ENCODE peak calls at places on chromosomes 16 and 17, in four cellular contexts. I is T-helper 17 cell; C is T-helper 2 cell; Y is stimulated activated CD8-positive, alpha-beta memory T cell treated with anti-CD3 and anti-CD28 coated beads, Interleukin-2, amount 100 ng/mL, for 1 hour. Z is an unnamed sample.

GRCh38 chr16:88195021-88195581 is 187.7 kb upstream of the ZNF469 start:
- DNase-seq in I (no peak), C (no peak), Y (no peak), Z (no peak)

GRCh38 chr16:47359478-47359877 is 101.4 kb downstream of the ITFG1 start:
- DNase-seq in I (no peak), C (no peak), Y (no peak), Z (no peak)

GRCh38 chr16:28264656-28265055 is 27.7 kb upstream of the SBK1 start:
- DNase-seq in C (no peak), Y (no peak), I (no peak), Z (no peak)

GRCh38 chr16:3865241-3865640 is 15.3 kb downstream of the CREBBP start:
- DNase-seq in C (no peak), I (no peak), Y (no peak), Z (no peak)

GRCh38 chr17:68733241-68734176 is 132.3 kb upstream of the FAM20A start:
- DNase-seq in Y (no peak), I (no peak), C (no peak), Z (no peak)

GRCh38 chr16:6081320-6081976 is 983.9 kb upstream of the EEF2KMT start:
- DNase-seq in Y (no peak), C (no peak), I (no peak), Z (no peak)

GRCh38 chr17:14398766-14399165 is 97.9 kb downstream of the HS3ST3B1 start:
- DNase-seq in I (no peak), Y (no peak), C (no peak), Z (no peak)

GRCh38 chr16:86259499-86259898 is 250.8 kb upstream of the FOXF1 start:
- DNase-seq in C (no peak), I (no peak), Y (no peak), Z (no peak)

GRCh38 chr17:73566905-73567782 is 77.1 kb downstream of the SDK2 start:
- DNase-seq in Y (no peak), I (no peak), C (no peak), Z (no peak)

GRCh38 chr16:79991918-79992317 is 391.4 kb upstream of the MAF start:
- DNase-seq in Y (no peak), I (no peak), C (no peak), Z (no peak)

GRCh38 chr16:73563709-73564108 is 515.8 kb upstream of the ZFHX3 start:
- DNase-seq in C (no peak), I (no peak), Y (no peak), Z (no peak)

GRCh38 chr16:228151-228855 is 946 bp downstream of the LUC7L start:
- DNase-seq in Y (no peak), C (no peak), I (no peak), Z (no peak)

GRCh38 chr17:79803997-79804855 is 7.3 kb upstream of the CBX8 start:
- DNase-seq in I (no peak), C (peak), Y (no peak), Z (peak)

GRCh38 chr16:88924834-88925539 is 52.0 kb downstream of the CBFA2T3 start:
- DNase-seq in I (no peak), Y (no peak), C (no peak), Z (no peak)

GRCh38 chr17:42778570-42778969 is 1.8 kb upstream of the WNK4 start:
- DNase-seq in I (no peak), Y (no peak), C (no peak), Z (no peak)

GRCh38 chr17:27657620-27658019 is 26.6 kb downstream of the LGALS9 start:
- DNase-seq in C (no peak), I (no peak), Y (no peak), Z (no peak)

GRCh38 chr17:14813649-14814048 is 451.5 kb downstream of the PMP22 start:
- DNase-seq in Y (peak), C (no peak), I (no peak), Z (no peak)

GRCh38 chr17:1724869-1725641 is 551 bp downstream of the WDR81 start:
- DNase-seq in Y (no peak), C (no peak), I (no peak), Z (no peak)

GRCh38 chr17:74759941-74760340 is 11.5 kb downstream of the NHERF1 start:
- DNase-seq in C (no peak), Y (no peak), I (no peak), Z (no peak)

GRCh38 chr17:18626152-18626870 is 17.9 kb downstream of the TBC1D28 start:
- DNase-seq in C (no peak), Y (no peak), I (no peak), Z (no peak)

GRCh38 chr17:8742828-8743227 is 1.8 kb downstream of the CCDC42 start:
- DNase-seq in C (no peak), Y (no peak), I (no peak), Z (no peak)

GRCh38 chr17:59004338-59005111 is 102.2 kb downstream of the TRIM37 start:
- DNase-seq in I (peak), Y (peak), C (peak), Z (peak)

GRCh38 chr17:1957037-1957436 is 68.1 kb downstream of the RTN4RL1 start:
- DNase-seq in C (no peak), Y (no peak), I (no peak), Z (no peak)

GRCh38 chr17:56653877-56654276 is 60.4 kb downstream of the NOG start:
- DNase-seq in C (peak), Y (peak), I (no peak), Z (peak)

GRCh38 chr17:59972778-59973177 is 8.2 kb upstream of the RNFT1 start:
- DNase-seq in C (no peak), Y (no peak), I (no peak), Z (no peak)

GRCh38 chr17:59141860-59142259 is 13.1 kb downstream of the SKA2 start:
- DNase-seq in C (no peak), I (no peak), Y (no peak), Z (no peak)

GRCh38 chr16:30619643-30620042 is 9.5 kb upstream of the ZNF689 start:
- DNase-seq in Y (no peak), C (no peak), I (no peak), Z (no peak)

GRCh38 chr17:64385187-64386083 is 5.2 kb downstream of the PECAM1 start:
- DNase-seq in I (no peak), C (no peak), Y (peak), Z (no peak)

GRCh38 chr16:17538942-17539341 is 68.2 kb upstream of the XYLT1 start:
- DNase-seq in C (no peak), I (no peak), Y (no peak), Z (no peak)

GRCh38 chr16:4215106-4215505 is 26.8 kb downstream of the SRL start:
- DNase-seq in C (no peak), Y (no peak), I (no peak), Z (no peak)

GRCh38 chr17:58504826-58505351 is 9.5 kb downstream of the MTMR4 start:
- DNase-seq in C (no peak), Y (no peak), I (no peak), Z (no peak)

GRCh38 chr17:15456486-15456885 is 10.9 kb downstream of the CDRT4 start:
- DNase-seq in C (no peak), Y (no peak), I (no peak), Z (no peak)

GRCh38 chr16:51146256-51146924 is 4.7 kb downstream of the SALL1 start:
- DNase-seq in I (no peak), C (no peak), Y (no peak), Z (no peak)

GRCh38 chr17:4304417-4305027 is 40.7 kb upstream of the ANKFY1 start:
- DNase-seq in C (no peak), I (no peak), Y (peak), Z (peak)

GRCh38 chr17:58373003-58373402 is 21.0 kb upstream of the SUPT4H1 start:
- DNase-seq in C (no peak), Y (no peak), I (no peak), Z (no peak)